ENCODE peak calls at places on chromosomes 13 and 19, in eight cellular contexts. One of them, this sample, is unnamed.

GRCh38 chr13:77190349-77190748 is 136.5 kb downstream of the MYCBP2 start:
- DNase-seq in omental fat pad: no peak
- DNase-seq in uterus: no peak
- DNase-seq in tibial nerve: no peak
- DNase-seq in stomach: no peak
- DNase-seq in astrocyte: no peak
- DNase-seq in pancreas: no peak
- DNase-seq in glutamatergic neuron: no peak
- DNase-seq in this sample: no peak

GRCh38 chr19:15124572-15125231 is 17.5 kb downstream of the SYDE1 start:
- DNase-seq in omental fat pad: no peak
- DNase-seq in uterus: no peak
- DNase-seq in tibial nerve: no peak
- DNase-seq in stomach: peak
- DNase-seq in astrocyte: no peak
- DNase-seq in pancreas: peak
- DNase-seq in glutamatergic neuron: peak
- DNase-seq in this sample: peak

GRCh38 chr19:58380037-58380735 is 644 bp downstream of the ZNF837 start:
- DNase-seq in omental fat pad: no peak
- DNase-seq in uterus: no peak
- DNase-seq in tibial nerve: no peak
- DNase-seq in stomach: no peak
- DNase-seq in astrocyte: no peak
- DNase-seq in pancreas: no peak
- DNase-seq in glutamatergic neuron: no peak
- DNase-seq in this sample: no peak

GRCh38 chr19:33468361-33469170 is 53.0 kb downstream of the PEPD start:
- DNase-seq in omental fat pad: no peak
- DNase-seq in uterus: no peak
- DNase-seq in tibial nerve: no peak
- DNase-seq in stomach: no peak
- DNase-seq in astrocyte: peak
- DNase-seq in pancreas: no peak
- DNase-seq in glutamatergic neuron: peak
- DNase-seq in this sample: no peak

GRCh38 chr19:38425810-38426466 is at the start of gene RASGRP4:
- DNase-seq in omental fat pad: no peak
- DNase-seq in uterus: no peak
- DNase-seq in tibial nerve: no peak
- DNase-seq in stomach: no peak
- DNase-seq in astrocyte: no peak
- DNase-seq in pancreas: no peak
- DNase-seq in glutamatergic neuron: peak
- DNase-seq in this sample: no peak

GRCh38 chr13:32316030-32316344 is 679 bp downstream of the BRCA2 start:
- DNase-seq in omental fat pad: no peak
- DNase-seq in uterus: no peak
- DNase-seq in tibial nerve: no peak
- DNase-seq in stomach: peak
- DNase-seq in astrocyte: no peak
- DNase-seq in pancreas: no peak
- DNase-seq in glutamatergic neuron: no peak
- DNase-seq in this sample: no peak

GRCh38 chr19:4587527-4587926 is 28.0 kb upstream of the SEMA6B start:
- DNase-seq in omental fat pad: no peak
- DNase-seq in uterus: no peak
- DNase-seq in tibial nerve: no peak
- DNase-seq in stomach: no peak
- DNase-seq in astrocyte: no peak
- DNase-seq in pancreas: no peak
- DNase-seq in glutamatergic neuron: no peak
- DNase-seq in this sample: no peak

GRCh38 chr19:2122251-2122650 is 25.5 kb downstream of the IZUMO4 start:
- DNase-seq in omental fat pad: no peak
- DNase-seq in uterus: no peak
- DNase-seq in tibial nerve: no peak
- DNase-seq in stomach: no peak
- DNase-seq in astrocyte: no peak
- DNase-seq in pancreas: no peak
- DNase-seq in glutamatergic neuron: no peak
- DNase-seq in this sample: no peak

GRCh38 chr19:35885909-35886308 is 14.4 kb downstream of the NFKBID start:
- DNase-seq in omental fat pad: no peak
- DNase-seq in uterus: no peak
- DNase-seq in tibial nerve: no peak
- DNase-seq in stomach: no peak
- DNase-seq in astrocyte: no peak
- DNase-seq in pancreas: no peak
- DNase-seq in glutamatergic neuron: no peak
- DNase-seq in this sample: no peak

GRCh38 chr19:38478273-38478971 is 44.9 kb downstream of the RYR1 start:
- DNase-seq in omental fat pad: no peak
- DNase-seq in uterus: no peak
- DNase-seq in tibial nerve: no peak
- DNase-seq in stomach: no peak
- DNase-seq in astrocyte: no peak
- DNase-seq in pancreas: no peak
- DNase-seq in glutamatergic neuron: no peak
- DNase-seq in this sample: no peak

GRCh38 chr19:38039966-38040365 is 133.0 kb downstream of the SIPA1L3 start:
- DNase-seq in omental fat pad: no peak
- DNase-seq in uterus: no peak
- DNase-seq in tibial nerve: no peak
- DNase-seq in stomach: no peak
- DNase-seq in astrocyte: peak
- DNase-seq in pancreas: no peak
- DNase-seq in glutamatergic neuron: no peak
- DNase-seq in this sample: no peak

GRCh38 chr13:79228972-79229371 is 177.1 kb downstream of the RBM26 start:
- DNase-seq in omental fat pad: no peak
- DNase-seq in uterus: no peak
- DNase-seq in tibial nerve: no peak
- DNase-seq in stomach: peak
- DNase-seq in astrocyte: no peak
- DNase-seq in pancreas: no peak
- DNase-seq in glutamatergic neuron: no peak
- DNase-seq in this sample: no peak

GRCh38 chr13:44818428-44818827 is 170.8 kb downstream of the NUFIP1 start:
- DNase-seq in omental fat pad: no peak
- DNase-seq in uterus: no peak
- DNase-seq in tibial nerve: no peak
- DNase-seq in stomach: no peak
- DNase-seq in astrocyte: no peak
- DNase-seq in pancreas: no peak
- DNase-seq in glutamatergic neuron: no peak
- DNase-seq in this sample: no peak
- TF ChIP-seq CTCF in omental fat pad: no peak
- TF ChIP-seq CTCF in uterus: no peak
- TF ChIP-seq CTCF in tibial nerve: no peak
- TF ChIP-seq CTCF in stomach: no peak
- TF ChIP-seq CTCF in astrocyte: no peak
- TF ChIP-seq CTCF in pancreas: no peak
- TF ChIP-seq CTCF in glutamatergic neuron: no peak
- TF ChIP-seq CTCF in this sample: no peak

DNA sequence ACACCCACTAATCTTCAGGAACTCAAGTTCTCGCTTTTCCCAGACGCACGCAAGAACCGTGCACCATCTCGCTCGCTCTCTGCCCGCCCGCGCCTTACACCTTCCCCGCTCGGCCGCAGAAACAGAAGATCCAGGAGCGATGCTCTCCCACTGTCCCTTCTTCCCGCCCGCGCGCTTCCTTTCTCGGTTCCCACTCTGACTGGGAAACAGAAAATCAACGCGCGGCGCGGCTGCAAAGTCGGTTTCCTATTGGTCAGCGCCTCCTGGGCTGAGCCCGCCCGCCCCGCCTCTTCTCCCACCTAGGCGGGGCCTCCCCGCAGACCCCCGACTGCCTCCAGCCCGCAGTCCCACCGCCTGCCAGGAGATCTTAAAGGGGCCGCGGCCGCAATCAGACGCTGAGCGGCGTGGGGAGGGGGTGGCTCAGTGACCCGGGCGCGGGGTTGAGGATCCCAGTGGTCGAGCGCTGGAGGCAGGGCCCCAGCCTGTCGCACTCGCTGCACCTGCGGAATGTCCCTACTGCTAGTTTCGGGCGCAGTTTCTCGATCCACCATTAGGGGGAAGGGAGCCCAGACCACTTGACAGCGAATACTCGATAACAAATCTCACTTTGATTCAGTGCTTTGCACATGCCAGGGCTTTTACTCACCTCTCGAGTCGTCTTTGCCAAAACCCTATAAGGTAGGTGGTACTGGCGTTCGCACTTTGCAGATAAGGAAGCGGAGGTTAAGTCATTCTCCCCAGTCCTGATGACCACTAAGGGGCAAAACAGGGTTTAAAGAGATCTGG is 700 bp upstream of the SLC25A23 start:
- DNase-seq in omental fat pad: peak
- DNase-seq in uterus: peak
- DNase-seq in tibial nerve: peak
- DNase-seq in stomach: peak
- DNase-seq in astrocyte: peak
- DNase-seq in pancreas: peak
- DNase-seq in glutamatergic neuron: peak
- DNase-seq in this sample: peak
- TF ChIP-seq CTCF in omental fat pad: peak
- TF ChIP-seq CTCF in uterus: peak
- TF ChIP-seq CTCF in tibial nerve: peak
- TF ChIP-seq CTCF in stomach: no peak
- TF ChIP-seq CTCF in astrocyte: peak
- TF ChIP-seq CTCF in pancreas: peak
- TF ChIP-seq CTCF in glutamatergic neuron: peak
- TF ChIP-seq CTCF in this sample: peak

DNA sequence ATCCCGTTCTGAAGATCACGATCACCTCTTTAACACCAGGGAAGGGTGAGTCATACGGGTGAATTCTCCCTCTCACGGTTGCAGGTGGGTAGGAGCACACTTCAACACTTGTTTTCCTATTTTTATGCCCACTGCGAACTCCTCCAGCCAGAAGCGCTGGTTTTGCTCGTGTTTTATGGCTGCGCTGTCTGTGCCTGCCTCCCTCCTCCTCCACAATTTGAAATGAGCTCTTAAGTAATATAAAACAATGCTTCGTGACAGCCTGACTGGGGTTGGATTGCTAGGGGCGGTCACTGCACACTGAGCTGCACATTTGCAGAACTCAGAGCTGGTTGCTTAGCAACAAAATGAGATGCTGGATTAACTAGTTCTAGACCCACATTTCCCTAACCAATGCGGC is 12.9 kb downstream of the CCDC70 start:
- DNase-seq in omental fat pad: no peak
- DNase-seq in uterus: peak
- DNase-seq in tibial nerve: no peak
- DNase-seq in stomach: no peak
- DNase-seq in astrocyte: no peak
- DNase-seq in pancreas: no peak
- DNase-seq in glutamatergic neuron: no peak
- DNase-seq in this sample: no peak
- TF ChIP-seq CTCF in omental fat pad: no peak
- TF ChIP-seq CTCF in uterus: no peak
- TF ChIP-seq CTCF in tibial nerve: no peak
- TF ChIP-seq CTCF in stomach: no peak
- TF ChIP-seq CTCF in astrocyte: no peak
- TF ChIP-seq CTCF in pancreas: no peak
- TF ChIP-seq CTCF in glutamatergic neuron: no peak
- TF ChIP-seq CTCF in this sample: no peak

GRCh38 chr19:45883586-45883880 is 2.4 kb downstream of the IRF2BP1 start:
- DNase-seq in omental fat pad: no peak
- DNase-seq in uterus: no peak
- DNase-seq in tibial nerve: no peak
- DNase-seq in stomach: no peak
- DNase-seq in astrocyte: no peak
- DNase-seq in pancreas: peak
- DNase-seq in glutamatergic neuron: no peak
- DNase-seq in this sample: no peak
- TF ChIP-seq CTCF in omental fat pad: no peak
- TF ChIP-seq CTCF in uterus: no peak
- TF ChIP-seq CTCF in tibial nerve: peak
- TF ChIP-seq CTCF in stomach: no peak
- TF ChIP-seq CTCF in astrocyte: no peak
- TF ChIP-seq CTCF in pancreas: no peak
- TF ChIP-seq CTCF in glutamatergic neuron: peak
- TF ChIP-seq CTCF in this sample: no peak

GRCh38 chr13:42354246-42355117 is 82.5 kb downstream of the AKAP11 start:
- DNase-seq in omental fat pad: no peak
- DNase-seq in uterus: no peak
- DNase-seq in tibial nerve: no peak
- DNase-seq in stomach: no peak
- DNase-seq in astrocyte: peak
- DNase-seq in pancreas: no peak
- DNase-seq in glutamatergic neuron: no peak
- DNase-seq in this sample: no peak
- TF ChIP-seq CTCF in omental fat pad: no peak
- TF ChIP-seq CTCF in uterus: no peak
- TF ChIP-seq CTCF in tibial nerve: no peak
- TF ChIP-seq CTCF in stomach: no peak
- TF ChIP-seq CTCF in astrocyte: peak
- TF ChIP-seq CTCF in pancreas: no peak
- TF ChIP-seq CTCF in glutamatergic neuron: no peak
- TF ChIP-seq CTCF in this sample: no peak

DNA sequence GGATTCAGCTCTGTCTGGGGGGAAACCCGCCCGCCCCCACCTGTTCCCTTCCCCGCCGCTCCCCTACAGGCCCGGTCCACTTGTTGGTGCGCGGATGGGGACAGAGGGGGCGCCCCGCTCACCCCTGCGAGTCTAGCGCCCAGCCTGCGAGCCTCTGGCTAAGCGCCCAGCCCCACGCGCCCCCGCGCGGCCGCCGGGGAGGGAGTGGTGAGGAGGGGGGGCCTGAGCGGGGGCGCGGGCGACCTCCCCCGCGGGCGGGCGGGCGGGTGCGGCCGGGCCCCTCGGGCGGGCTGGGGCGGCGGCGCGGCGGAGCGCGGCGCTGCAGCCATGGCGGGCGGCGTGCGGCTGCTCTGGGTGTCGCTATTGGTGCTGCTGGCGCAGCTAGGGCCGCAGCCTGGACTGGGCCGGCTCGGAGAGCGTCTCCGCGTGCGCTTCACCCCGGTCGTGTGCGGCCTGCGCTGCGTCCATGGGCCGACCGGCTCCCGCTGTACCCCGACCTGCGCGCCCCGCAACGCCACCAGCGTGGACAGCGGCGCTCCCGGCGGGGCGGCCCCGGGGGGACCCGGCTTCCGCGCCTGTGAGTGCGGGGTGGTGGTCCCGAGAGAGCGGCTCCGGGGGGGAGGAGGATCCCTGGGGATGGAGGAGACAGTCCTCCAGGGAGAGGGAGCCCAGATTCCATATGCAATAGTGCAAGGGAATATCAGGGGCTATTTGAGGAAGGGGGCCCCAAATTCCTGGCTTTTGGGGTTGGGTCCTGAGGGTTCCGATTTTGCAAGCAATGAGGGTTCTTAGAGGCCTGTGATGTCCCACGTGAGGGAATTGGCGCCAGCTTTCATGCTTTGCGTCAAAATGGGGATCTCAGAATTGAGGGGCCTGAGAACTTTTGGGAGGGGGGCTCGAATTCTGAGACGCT is at the start of gene LTBP4:
- DNase-seq in omental fat pad: no peak
- DNase-seq in uterus: peak
- DNase-seq in tibial nerve: no peak
- DNase-seq in stomach: no peak
- DNase-seq in astrocyte: no peak
- DNase-seq in pancreas: peak
- DNase-seq in glutamatergic neuron: peak
- DNase-seq in this sample: no peak
- TF ChIP-seq CTCF in omental fat pad: no peak
- TF ChIP-seq CTCF in uterus: peak
- TF ChIP-seq CTCF in tibial nerve: no peak
- TF ChIP-seq CTCF in stomach: no peak
- TF ChIP-seq CTCF in astrocyte: no peak
- TF ChIP-seq CTCF in pancreas: no peak
- TF ChIP-seq CTCF in glutamatergic neuron: no peak
- TF ChIP-seq CTCF in this sample: no peak